ENCODE peak calls at places on chromosomes 2 and 18, in four cellular contexts. A, X, W and C are unnamed samples.

GRCh38 chr18:58805482-58806187 is 59.0 kb upstream of the ZNF532 start:
- DNase-seq in W (no peak), X (no peak), A (no peak), C (no peak)

GRCh38 chr2:241878007-241878970 is 8.8 kb downstream of the RTP5 start:
- DNase-seq in A (no peak), W (peak; percentile 45), X (peak; percentile 59), C (no peak)

GRCh38 chr2:114316532-114317300 is 125.7 kb upstream of the DPP10 start:
- DNase-seq in X (no peak), W (no peak), A (no peak), C (no peak)

GRCh38 chr2:159811232-159811631 is 13.2 kb upstream of the CD302 start:
- DNase-seq in X (no peak), A (no peak), W (no peak), C (no peak)

GRCh38 chr2:86337235-86338099 is at the start of gene REEP1:
- DNase-seq in A (no peak), W (no peak), X (peak; percentile 47), C (no peak)

GRCh38 chr2:40225670-40226069 is 226.2 kb downstream of the SLC8A1 start:
- DNase-seq in A (no peak), W (no peak), X (no peak), C (no peak)

GRCh38 chr2:239433777-239434396 is 33.1 kb upstream of the HDAC4 start:
- DNase-seq in X (no peak), W (peak; percentile 14), A (peak; percentile 14), C (no peak)

GRCh38 chr2:171086352-171087290 is 74.1 kb downstream of the TLK1 start:
- DNase-seq in X (peak; percentile 21), A (peak; percentile 39), W (peak; percentile 75), C (no peak)

GRCh38 chr2:12770569-12770968 is 53.8 kb downstream of the TRIB2 start:
- DNase-seq in W (no peak), X (no peak), A (no peak), C (no peak)

GRCh38 chr2:69693472-69694450 is 48.2 kb upstream of the ANXA4 start:
- DNase-seq in X (no peak), W (no peak), A (no peak), C (no peak)

GRCh38 chr2:237041231-237041630 is 44.5 kb upstream of the COPS8 start:
- DNase-seq in X (no peak), W (no peak), A (no peak), C (peak; percentile 74)

GRCh38 chr2:153479527-153479926 is 965 bp upstream of the RPRM start:
- DNase-seq in A (peak; percentile 1), W (no peak), X (no peak), C (no peak)

GRCh38 chr2:149562304-149562703 is 25.3 kb downstream of the MMADHC start:
- DNase-seq in A (no peak), W (peak; percentile 51), X (no peak), C (no peak)

GRCh38 chr2:191968151-191968550 is 121.3 kb upstream of the CAVIN2 start:
- DNase-seq in A (no peak), X (no peak), W (no peak), C (no peak)

GRCh38 chr2:165070089-165070488 is 114.8 kb upstream of the SLC38A11 start:
- DNase-seq in X (no peak), A (no peak), W (no peak), C (no peak)

GRCh38 chr18:9413586-9413985 is 61.7 kb upstream of the RALBP1 start:
- DNase-seq in A (peak; percentile 47), X (no peak), W (peak; percentile 92), C (no peak)

GRCh38 chr2:183242937-183243336 is 118.7 kb downstream of the NUP35 start:
- DNase-seq in W (peak; percentile 73), A (peak; percentile 39), X (no peak), C (no peak)

GRCh38 chr2:145091967-145092366 is 572.0 kb upstream of the ZEB2 start:
- DNase-seq in W (no peak), X (no peak), A (peak; percentile 80), C (no peak)

GRCh38 chr2:25251461-25252273 is 83.3 kb upstream of the POMC start:
- DNase-seq in W (peak; percentile 3), X (peak; percentile 63), A (peak; percentile 15), C (no peak)

GRCh38 chr2:54279385-54279784 is 23.4 kb upstream of the TSPYL6 start:
- DNase-seq in W (no peak), X (no peak), A (no peak), C (no peak)

GRCh38 chr2:126220336-126220735 is 435.6 kb upstream of the GYPC start:
- DNase-seq in X (no peak), W (peak; percentile 81), A (no peak), C (no peak)

GRCh38 chr2:27627963-27628766 is 647 bp downstream of the CCDC121 start:
- DNase-seq in A (peak; percentile 99), X (no peak), W (peak; percentile 93), C (no peak)

GRCh38 chr2:132460781-132461180 is 44.2 kb downstream of the GPR39 start:
- DNase-seq in A (peak; percentile 59), X (no peak), W (no peak), C (no peak)

GRCh38 chr2:171146071-171146470 is 14.6 kb downstream of the TLK1 start:
- DNase-seq in W (no peak), A (no peak), X (no peak), C (no peak)

GRCh38 chr2:39631715-39632114 is 34.0 kb upstream of the TMEM178A start:
- DNase-seq in W (peak; percentile 99), A (peak; percentile 100), X (peak; percentile 5), C (no peak)

GRCh38 chr2:167653131-167653530 is 594.3 kb downstream of the STK39 start:
- DNase-seq in A (peak; percentile 43), X (no peak), W (no peak), C (no peak)

GRCh38 chr2:181058378-181059269 is 78.2 kb downstream of the UBE2E3 start:
- DNase-seq in A (no peak), X (no peak), W (peak; percentile 59), C (no peak)

GRCh38 chr2:20672191-20672951 is 5.4 kb downstream of the GDF7 start:
- DNase-seq in A (no peak), W (no peak), X (no peak), C (no peak)

GRCh38 chr2:20669609-20670314 is 2.8 kb downstream of the GDF7 start:
- DNase-seq in X (no peak), W (no peak), A (no peak), C (no peak)

GRCh38 chr2:20670315-20671035 is 3.5 kb downstream of the GDF7 start:
- DNase-seq in A (no peak), W (no peak), X (no peak), C (no peak)

GRCh38 chr2:20671736-20672080 is 4.8 kb downstream of the GDF7 start:
- DNase-seq in X (no peak), W (no peak), A (no peak), C (no peak)

DNA sequence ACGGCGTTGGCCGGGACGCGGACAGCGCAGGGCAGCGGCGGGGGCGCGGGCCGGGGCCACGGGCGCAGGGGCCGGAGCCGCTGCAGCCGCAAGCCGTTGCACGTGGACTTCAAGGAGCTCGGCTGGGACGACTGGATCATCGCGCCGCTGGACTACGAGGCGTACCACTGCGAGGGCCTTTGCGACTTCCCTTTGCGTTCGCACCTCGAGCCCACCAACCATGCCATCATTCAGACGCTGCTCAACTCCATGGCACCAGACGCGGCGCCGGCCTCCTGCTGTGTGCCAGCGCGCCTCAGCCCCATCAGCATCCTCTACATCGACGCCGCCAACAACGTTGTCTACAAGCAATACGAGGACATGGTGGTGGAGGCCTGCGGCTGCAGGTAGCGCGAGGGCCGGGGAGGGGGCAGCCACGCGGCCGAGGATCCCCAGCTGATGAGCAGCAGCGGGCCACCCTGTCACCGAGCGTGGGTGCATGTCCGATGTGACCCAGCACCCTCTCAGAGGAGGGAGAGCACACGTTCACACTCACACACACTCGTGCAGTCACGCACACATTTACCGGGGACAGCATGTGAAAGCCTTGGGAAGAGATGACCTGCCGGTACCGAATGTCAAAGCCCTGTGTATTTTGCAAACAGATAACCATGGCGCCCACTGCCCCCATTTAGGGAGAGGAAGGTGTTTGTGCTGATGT is 4.2 kb downstream of the GDF7 start:
- DNase-seq in A (no peak), X (no peak), W (no peak), C (no peak)
- H3K27me3 ChIP-seq in A (peaks cover 71% of the 10 kb centered on the region), X (peaks cover 61% of the 10 kb centered on the region), W (peaks cover 43% of the 10 kb centered on the region), C (peaks cover 17% of the 10 kb centered on the region)

GRCh38 chr18:72543362-72544055 is 633 bp downstream of the CBLN2 start:
- DNase-seq in W (no peak), A (no peak), X (no peak), C (no peak)
- H3K4me3 ChIP-seq in W (peak overlapping the region; percentile 34), A (peak overlapping the region; percentile 44), X (peak overlapping the region; percentile 39), C (no peak overlapping the region)

DNA sequence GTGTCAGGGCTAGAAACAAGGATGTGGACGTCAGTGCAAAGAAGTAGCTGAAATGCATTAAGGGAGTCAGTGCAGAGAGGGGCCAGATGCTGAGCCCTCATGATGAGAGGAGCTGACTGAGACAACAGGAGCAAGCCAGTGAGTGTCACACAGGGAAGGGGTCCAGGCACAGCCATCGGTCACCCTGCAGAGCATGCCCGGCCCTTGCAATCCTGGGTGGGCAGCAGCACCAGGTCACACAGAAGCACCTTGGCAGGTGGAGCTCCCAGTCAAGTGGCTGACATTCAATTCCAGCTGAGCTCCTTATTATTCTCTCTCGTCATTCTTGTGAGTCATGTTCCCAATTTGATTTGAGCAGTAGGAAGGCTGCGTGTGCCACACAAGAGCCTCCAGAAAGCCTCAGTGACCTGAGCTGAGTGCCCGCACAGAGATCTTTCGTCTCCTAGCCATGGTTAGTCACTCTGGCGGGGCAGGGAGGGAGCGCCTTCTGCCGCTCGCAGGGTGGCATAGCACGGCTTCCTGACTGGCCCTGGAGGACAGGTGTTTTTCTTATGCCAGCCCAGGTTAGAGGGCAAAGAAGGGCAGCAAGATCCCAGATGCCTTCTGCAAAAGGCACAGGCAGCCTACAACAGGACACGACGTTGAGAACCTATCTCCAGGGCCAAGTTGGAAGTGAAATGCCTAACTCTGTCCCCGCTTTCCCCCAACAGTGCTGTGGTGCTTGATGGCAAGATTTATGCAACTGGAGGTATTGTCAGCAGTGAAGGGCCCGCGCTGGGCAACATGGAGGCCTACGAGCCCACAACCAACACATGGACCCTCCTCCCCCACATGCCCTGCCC is 220.9 kb downstream of the ATAD2B start:
- DNase-seq in X (no peak), W (no peak), A (no peak), C (peak; percentile 49)
- TF ChIP-seq CTCF in X (no peak), W (no peak), A (no peak), C (no peak)

GRCh38 chr2:60548844-60549243 is 4.6 kb downstream of the BCL11A start:
- DNase-seq in W (no peak), A (no peak), X (no peak), C (no peak)
- H3K27me3 ChIP-seq in W (no peaks in the 10 kb centered on the region), A (no peaks in the 10 kb centered on the region), X (peaks cover 37% of the 10 kb centered on the region), C (peaks cover 13% of the 10 kb centered on the region)

GRCh38 chr2:9813312-9814128 is 29.8 kb upstream of the TAF1B start:
- DNase-seq in A (no peak), X (peak; percentile 61), W (peak; percentile 34), C (peak; percentile 77)
- H3K4me3 ChIP-seq in A (no peak overlapping the region), X (peak overlapping the region; percentile 3), W (peak overlapping the region; percentile 24), C (no peak overlapping the region)

GRCh38 chr2:37836711-37837110 is 88.4 kb upstream of the RMDN2 start:
- DNase-seq in W (no peak), A (no peak), X (no peak), C (no peak)

GRCh38 chr2:37836270-37836669 is 88.8 kb upstream of the RMDN2 start:
- DNase-seq in A (no peak), X (no peak), W (no peak), C (no peak)

GRCh38 chr2:37837576-37838335 is 87.3 kb upstream of the RMDN2 start:
- DNase-seq in X (peak; percentile 34), A (no peak), W (no peak), C (no peak)

GRCh38 chr2:37839991-37840390 is 85.1 kb upstream of the RMDN2 start:
- DNase-seq in A (no peak), W (no peak), X (no peak), C (no peak)

GRCh38 chr2:37838541-37839167 is 86.4 kb upstream of the RMDN2 start:
- DNase-seq in W (no peak), X (no peak), A (no peak), C (no peak)
- TF ChIP-seq CTCF in W (no peak), X (no peak), A (no peak), C (no peak)